ENCODE peak calls at places on chromosomes 4 and X, in seven cellular contexts. I, A, H, Q, M, N and W are unnamed samples.

GRCh38 chr4:159451006-159451405 is 348.1 kb downstream of the RAPGEF2 start:
- DNase-seq in I (no peak), A (no peak), H (no peak), Q (no peak), M (no peak), N (peak; percentile 36), W (no peak)

GRCh38 chrX:109795682-109796081 is 62.6 kb upstream of the ACSL4 start:
- DNase-seq in I (no peak), A (no peak), H (no peak), Q (no peak), M (no peak), N (no peak), W (no peak)

GRCh38 chr4:168153596-168154440 is 61.5 kb downstream of the ANXA10 start:
- DNase-seq in I (no peak), A (peak; percentile 25), H (peak; percentile 65), Q (peak; percentile 82), M (peak; percentile 28), N (peak; percentile 36), W (peak; percentile 13)

GRCh38 chr4:150078996-150079581 is 844 bp downstream of the DCLK2 start:
- DNase-seq in I (no peak), A (peak; percentile 50), H (peak; percentile 42), Q (peak; percentile 64), M (no peak), N (no peak), W (no peak)

GRCh38 chr4:113394730-113395530 is 345.5 kb downstream of the ANK2 start:
- DNase-seq in I (peak; percentile 2), A (no peak), H (peak; percentile 47), Q (peak; percentile 68), M (peak; percentile 69), N (peak; percentile 51), W (peak; percentile 15)

GRCh38 chr4:78764498-78764961 is 11.6 kb upstream of the BMP2K start:
- DNase-seq in I (no peak), A (no peak), H (no peak), Q (no peak), M (peak; percentile 49), N (peak; percentile 33), W (no peak)

GRCh38 chr4:87985097-87985886 is 9.8 kb downstream of the SPP1 start:
- DNase-seq in I (no peak), A (no peak), H (peak; percentile 46), Q (peak; percentile 69), M (no peak), N (no peak), W (peak; percentile 21)

GRCh38 chr4:3253808-3254207 is 4.8 kb downstream of the MSANTD1 start:
- DNase-seq in I (no peak), A (no peak), H (no peak), Q (no peak), M (no peak), N (no peak), W (no peak)

GRCh38 chr4:4338632-4339031 is 48.3 kb upstream of the NSG1 start:
- DNase-seq in I (no peak), A (no peak), H (no peak), Q (no peak), M (no peak), N (no peak), W (no peak)

GRCh38 chr4:91267543-91267942 is 1036.2 kb upstream of the GRID2 start:
- DNase-seq in I (no peak), A (no peak), H (no peak), Q (no peak), M (no peak), N (no peak), W (no peak)

GRCh38 chr4:40562681-40563080 is 67.0 kb downstream of the RBM47 start:
- DNase-seq in I (no peak), A (no peak), H (no peak), Q (no peak), M (no peak), N (no peak), W (no peak)

GRCh38 chrX:45295587-45295986 is 94.9 kb upstream of the DIPK2B start:
- DNase-seq in I (no peak), A (no peak), H (peak; percentile 54), Q (peak; percentile 10), M (peak; percentile 11), N (peak; percentile 16), W (no peak)

GRCh38 chrX:151870603-151871002 is 42.1 kb upstream of the MAGEA4 start:
- DNase-seq in I (peak; percentile 36), A (no peak), H (no peak), Q (no peak), M (peak; percentile 55), N (peak; percentile 29), W (no peak)

GRCh38 chr4:8538703-8539567 is 41.3 kb upstream of the GPR78 start:
- DNase-seq in I (peak; percentile 60), A (no peak), H (no peak), Q (no peak), M (peak; percentile 88), N (peak; percentile 40), W (no peak)

GRCh38 chr4:40254961-40255721 is 58.3 kb downstream of the RHOH start:
- DNase-seq in I (no peak), A (no peak), H (no peak), Q (no peak), M (peak; percentile 22), N (peak; percentile 59), W (no peak)

GRCh38 chr4:184784628-184785257 is 41.0 kb downstream of the ACSL1 start:
- DNase-seq in I (no peak), A (no peak), H (no peak), Q (no peak), M (no peak), N (no peak), W (no peak)

GRCh38 chr4:80324171-80324570 is 11.4 kb upstream of the CFAP299 start:
- DNase-seq in I (no peak), A (no peak), H (no peak), Q (no peak), M (no peak), N (no peak), W (no peak)

GRCh38 chr4:112266823-112267222 is 18.9 kb downstream of the TIFA start:
- DNase-seq in I (no peak), A (no peak), H (no peak), Q (no peak), M (no peak), N (no peak), W (no peak)

GRCh38 chr4:87746001-87746400 is 53.4 kb upstream of the IBSP start:
- DNase-seq in I (no peak), A (no peak), H (no peak), Q (no peak), M (no peak), N (no peak), W (no peak)

GRCh38 chrX:76029385-76029784 is 143.5 kb upstream of the PBDC1 start:
- DNase-seq in I (no peak), A (no peak), H (no peak), Q (no peak), M (no peak), N (no peak), W (no peak)

GRCh38 chr4:16082424-16083216 is 1.2 kb downstream of the PROM1 start:
- DNase-seq in I (no peak), A (no peak), H (peak; percentile 85), Q (peak; percentile 56), M (no peak), N (no peak), W (no peak)

GRCh38 chrX:145502670-145503069 is 255.4 kb downstream of the SPANXN1 start:
- DNase-seq in I (no peak), A (no peak), H (no peak), Q (no peak), M (no peak), N (no peak), W (no peak)

GRCh38 chrX:134236690-134237362 is at the start of gene CCDC160:
- DNase-seq in I (no peak), A (peak; percentile 14), H (peak; percentile 90), Q (peak; percentile 16), M (peak; percentile 6), N (no peak), W (no peak)

GRCh38 chrX:123743312-123743711 is 10.5 kb upstream of the THOC2 start:
- DNase-seq in I (no peak), A (no peak), H (no peak), Q (no peak), M (no peak), N (no peak), W (no peak)

GRCh38 chrX:71492086-71493065 is 40.5 kb upstream of the OGT start:
- DNase-seq in I (no peak), A (no peak), H (no peak), Q (no peak), M (no peak), N (no peak), W (peak; percentile 28)

GRCh38 chrX:85627363-85627762 is 247.9 kb upstream of the POF1B start:
- DNase-seq in I (no peak), A (no peak), H (no peak), Q (no peak), M (no peak), N (no peak), W (no peak)

GRCh38 chrX:29661290-29661689 is 554.1 kb upstream of the MAGEB2 start:
- DNase-seq in I (no peak), A (no peak), H (no peak), Q (no peak), M (peak; percentile 43), N (no peak), W (no peak)

GRCh38 chrX:22060451-22060940 is 28.4 kb downstream of the PHEX start:
- DNase-seq in I (no peak), A (no peak), H (no peak), Q (no peak), M (peak; percentile 23), N (peak; percentile 43), W (peak; percentile 22)

GRCh38 chr4:4935974-4936373 is 76.5 kb downstream of the MSX1 start:
- DNase-seq in I (no peak), A (no peak), H (no peak), Q (no peak), M (no peak), N (no peak), W (no peak)

GRCh38 chr4:1318046-1318375 is 28.3 kb downstream of the MAEA start:
- DNase-seq in I (no peak), A (no peak), H (no peak), Q (no peak), M (no peak), N (no peak), W (no peak)

GRCh38 chr4:115485402-115485801 is 372.0 kb upstream of the NDST4 start:
- DNase-seq in I (no peak), A (no peak), H (no peak), Q (no peak), M (no peak), N (no peak), W (no peak)

GRCh38 chr4:153432971-153433752 is 33.0 kb upstream of the TMEM131L start:
- DNase-seq in I (no peak), A (no peak), H (no peak), Q (peak; percentile 42), M (peak; percentile 77), N (peak; percentile 87), W (peak; percentile 61)

GRCh38 chr4:4995103-4995761 is 24.0 kb downstream of the CYTL1 start:
- DNase-seq in I (peak; percentile 6), A (peak; percentile 42), H (peak; percentile 83), Q (peak; percentile 86), M (peak; percentile 15), N (no peak), W (peak; percentile 4)

GRCh38 chr4:103032575-103032974 is 13.1 kb upstream of the SLC9B1 start:
- DNase-seq in I (no peak), A (no peak), H (no peak), Q (peak; percentile 61), M (no peak), N (no peak), W (no peak)

GRCh38 chr4:5030152-5030668 is 11.0 kb upstream of the CYTL1 start:
- DNase-seq in I (no peak), A (no peak), H (no peak), Q (no peak), M (no peak), N (no peak), W (no peak)